ENCODE peak calls at places on chromosome 22, in five cellular contexts. B, Z, E, I and U are unnamed samples.
A peak's percentile ranks its signal among the peaks of the same experiment; 100 is the strongest.

GRCh38 chr22:43136255-43136654 is 6.9 kb downstream of the MCAT start:
- DNase-seq in E (no peak), Z (no peak), B (peak; percentile 48), I (peak; percentile 57), U (no peak)

GRCh38 chr22:41842996-41843970 is 10.4 kb downstream of the SREBF2 start:
- DNase-seq in B (peak; percentile 35), Z (no peak), E (no peak), I (no peak), U (no peak)

GRCh38 chr22:29517215-29517908 is 36.2 kb downstream of the THOC5 start:
- DNase-seq in E (no peak), Z (no peak), B (no peak), I (no peak), U (no peak)

GRCh38 chr22:27554106-27554814 is 247.3 kb downstream of the MN1 start:
- DNase-seq in I (peak; percentile 69), E (no peak), Z (no peak), B (no peak), U (no peak)

GRCh38 chr22:33832558-33833151 is 87.6 kb downstream of the LARGE1 start:
- DNase-seq in B (no peak), E (no peak), I (no peak), Z (peak; percentile 43), U (no peak)

GRCh38 chr22:25070870-25071465 is 118.5 kb downstream of the KIAA1671 start:
- DNase-seq in Z (no peak), I (peak; percentile 37), B (no peak), E (no peak), U (no peak)

GRCh38 chr22:19729507-19729906 is 6.2 kb downstream of the GP1BB start:
- DNase-seq in Z (no peak), B (no peak), I (no peak), E (no peak), U (no peak)

GRCh38 chr22:39733191-39733590 is 160.4 kb downstream of the ENTHD1 start:
- DNase-seq in B (no peak), E (no peak), I (no peak), Z (no peak), U (no peak)

GRCh38 chr22:47152938-47153337 is 390.5 kb downstream of the TBC1D22A start:
- DNase-seq in I (no peak), Z (no peak), E (no peak), B (no peak), U (no peak)

GRCh38 chr22:35842954-35843353 is 125.3 kb downstream of the APOL5 start:
- DNase-seq in B (peak; percentile 5), E (no peak), I (peak; percentile 51), Z (no peak), U (no peak)

GRCh38 chr22:38843201-38843715 is 570 bp downstream of the NPTXR start:
- DNase-seq in I (peak; percentile 87), B (peak; percentile 64), Z (peak; percentile 60), E (peak; percentile 33), U (peak; percentile 61)

GRCh38 chr22:50340157-50340879 is 2.8 kb upstream of the PPP6R2 start:
- DNase-seq in I (no peak), Z (no peak), E (no peak), B (peak; percentile 31), U (no peak)

GRCh38 chr22:27799334-27800249 is 2.0 kb downstream of the MN1 start:
- DNase-seq in E (no peak), I (peak; percentile 57), B (no peak), Z (peak; percentile 57), U (no peak)

GRCh38 chr22:29030618-29031235 is 30.9 kb downstream of the C22orf31 start:
- DNase-seq in B (no peak), I (peak; percentile 68), Z (peak; percentile 71), E (no peak), U (no peak)

GRCh38 chr22:27801197-27801615 is 350 bp downstream of the MN1 start:
- DNase-seq in Z (peak; percentile 48), I (peak; percentile 74), E (no peak), B (peak; percentile 46), U (no peak)

GRCh38 chr22:44479662-44480061 is 18.4 kb downstream of the RTL6 start:
- DNase-seq in E (no peak), B (no peak), Z (no peak), I (no peak), U (no peak)